ENCODE peak calls at places on chromosome 16, in seven cellular contexts. H is kidney epithelial cell, K is A673, W is right lobe of liver, D is esophagus squamous epithelium, S is sigmoid colon, C is cardiac fibroblast. Y is an unnamed sample.

GRCh38 chr16:70717065-70717464 is 31.2 kb upstream of the MTSS2 start:
- DNase-seq in H (no peak), K (no peak), W (no peak), D (no peak), S (no peak), C (no peak), Y (no peak)

GRCh38 chr16:89395150-89396142 is 94.9 kb downstream of the ANKRD11 start:
- DNase-seq in H (peak; percentile 96), K (peak; percentile 92), W (peak; percentile 81), D (no peak), S (peak; percentile 99), C (peak; percentile 99), Y (no peak)

GRCh38 chr16:12147681-12148479 is 171.3 kb downstream of the SNX29 start:
- DNase-seq in H (no peak), K (peak; percentile 54), W (no peak), D (no peak), S (no peak), C (no peak), Y (peak; percentile 19)

GRCh38 chr16:72285324-72285723 is 113.4 kb upstream of the PMFBP1 start:
- DNase-seq in H (no peak), K (no peak), W (no peak), D (no peak), S (no peak), C (no peak), Y (no peak)

GRCh38 chr16:75262104-75262799 is 10.8 kb upstream of the BCAR1 start:
- DNase-seq in H (no peak), K (no peak), W (peak; percentile 85), D (no peak), S (peak; percentile 71), C (peak; percentile 64), Y (no peak)

GRCh38 chr16:12462690-12463646 is 340.7 kb downstream of the CPPED1 start:
- DNase-seq in H (peak; percentile 67), K (peak; percentile 17), W (no peak), D (no peak), S (no peak), C (peak; percentile 57), Y (no peak)

GRCh38 chr16:11099672-11100195 is 155.4 kb downstream of the CLEC16A start:
- DNase-seq in H (no peak), K (no peak), W (no peak), D (no peak), S (no peak), C (no peak), Y (no peak)

GRCh38 chr16:89072216-89073130 is 21.2 kb upstream of the ACSF3 start:
- DNase-seq in H (no peak), K (peak; percentile 80), W (no peak), D (no peak), S (peak; percentile 79), C (peak; percentile 24), Y (no peak)

GRCh38 chr16:70589998-70590471 is 56.3 kb upstream of the IL34 start:
- DNase-seq in H (no peak), K (no peak), W (no peak), D (no peak), S (peak; percentile 77), C (peak; percentile 82), Y (no peak)

GRCh38 chr16:81738831-81739496 is 40.1 kb upstream of the PLCG2 start:
- DNase-seq in H (no peak), K (no peak), W (peak; percentile 74), D (peak; percentile 74), S (peak; percentile 75), C (no peak), Y (no peak)
- H3K4me3 ChIP-seq in H (no peak overlapping the region), K (no peak overlapping the region), W (no peak overlapping the region), D (no peak overlapping the region), S (no peak overlapping the region), C (no peak overlapping the region), Y (no peak overlapping the region)

GRCh38 chr16:4747906-4748681 is 13.8 kb downstream of the DNAAF8 start:
- DNase-seq in H (no peak), K (no peak), W (no peak), D (no peak), S (no peak), C (no peak), Y (no peak)

GRCh38 chr16:4746991-4747574 is 12.7 kb downstream of the DNAAF8 start:
- DNase-seq in H (no peak), K (no peak), W (no peak), D (no peak), S (no peak), C (peak; percentile 57), Y (no peak)

GRCh38 chr16:4744758-4745569 is 10.6 kb downstream of the DNAAF8 start:
- DNase-seq in H (no peak), K (no peak), W (no peak), D (no peak), S (no peak), C (no peak), Y (no peak)

GRCh38 chr16:4746215-4746614 is 11.9 kb downstream of the DNAAF8 start:
- DNase-seq in H (no peak), K (no peak), W (no peak), D (no peak), S (no peak), C (no peak), Y (no peak)

GRCh38 chr16:4743217-4743897 is 9.0 kb downstream of the DNAAF8 start:
- DNase-seq in H (no peak), K (no peak), W (no peak), D (no peak), S (no peak), C (no peak), Y (no peak)
- H3K4me3 ChIP-seq in H (no peak overlapping the region), K (no peak overlapping the region), W (no peak overlapping the region), D (peak overlapping the region; percentile 35), S (no peak overlapping the region), C (no peak overlapping the region), Y (no peak overlapping the region)

GRCh38 chr16:3876695-3877094 is 3.8 kb downstream of the CREBBP start:
- DNase-seq in H (no peak), K (no peak), W (no peak), D (no peak), S (no peak), C (no peak), Y (no peak)
- H3K4me3 ChIP-seq in H (no peak overlapping the region), K (no peak overlapping the region), W (no peak overlapping the region), D (no peak overlapping the region), S (peak overlapping the region; percentile 21), C (no peak overlapping the region), Y (no peak overlapping the region)

GRCh38 chr16:84386044-84386443 is 17.7 kb downstream of the ATP2C2 start:
- DNase-seq in H (no peak), K (no peak), W (no peak), D (no peak), S (no peak), C (no peak), Y (no peak)
- H3K4me3 ChIP-seq in H (no peak overlapping the region), K (no peak overlapping the region), W (no peak overlapping the region), D (no peak overlapping the region), S (no peak overlapping the region), C (no peak overlapping the region), Y (no peak overlapping the region)

DNA sequence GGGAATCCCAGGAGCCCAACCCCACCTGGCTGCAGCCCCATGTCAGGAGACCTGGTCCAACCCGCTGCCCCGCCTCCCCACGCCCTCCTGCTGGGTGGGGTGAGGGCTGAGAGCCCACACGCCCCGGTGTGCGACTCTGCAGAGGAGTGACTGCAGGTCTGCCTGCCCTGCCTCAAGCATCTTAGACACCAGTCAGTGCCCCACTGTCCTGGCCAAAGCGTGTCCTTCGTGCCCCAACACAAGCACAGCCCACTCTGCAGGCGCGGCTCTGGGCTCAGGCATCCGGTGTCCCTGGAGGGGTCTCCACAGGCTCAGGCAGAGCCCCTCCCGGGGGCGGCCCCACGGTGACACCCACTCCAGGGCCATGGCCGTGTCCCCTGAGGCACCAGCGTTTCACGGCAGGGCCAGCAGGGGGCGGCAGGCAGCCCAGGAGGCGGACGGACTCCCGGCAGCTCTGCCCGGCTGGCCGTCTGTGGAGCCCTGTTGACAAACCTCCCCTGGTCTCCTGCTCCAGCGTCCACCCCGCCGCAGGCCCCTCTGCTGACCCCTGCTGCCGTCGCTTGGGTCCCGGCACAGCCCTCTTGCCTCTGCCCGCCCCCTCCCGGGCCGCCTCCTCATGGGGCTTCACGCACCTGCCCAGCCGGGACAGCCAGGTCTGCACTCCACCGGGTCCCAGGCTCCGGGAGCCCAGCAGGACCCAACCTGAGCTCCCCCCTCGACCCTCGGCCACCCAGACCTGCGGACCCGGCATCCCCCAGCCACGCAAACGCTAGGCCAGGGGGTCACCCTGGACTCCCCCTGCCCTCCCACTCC is 8.6 kb upstream of the UBE2I start:
- DNase-seq in H (no peak), K (peak; percentile 73), W (peak; percentile 83), D (no peak), S (no peak), C (peak; percentile 59), Y (peak; percentile 75)
- H3K4me3 ChIP-seq in H (no peak overlapping the region), K (peak overlapping the region; percentile 24), W (no peak overlapping the region), D (peak overlapping the region; percentile 18), S (no peak overlapping the region), C (no peak overlapping the region), Y (no peak overlapping the region)